ENCODE peak calls at places on chromosomes 4 and X, in six cellular contexts. One of them, this sample, is unnamed.
A peak's percentile ranks its signal among the peaks of the same experiment; 100 is the strongest.

GRCh38 chr4:54840992-54841768 is 183.4 kb downstream of the KIT start:
- DNase-seq in H1: no peak
- DNase-seq in GM12878: no peak
- DNase-seq in K562: no peak
- DNase-seq in GM12891: no peak
- DNase-seq in HepG2: no peak
- DNase-seq in this sample: no peak

GRCh38 chrX:47637546-47638195 is 7.9 kb upstream of the CFP start:
- DNase-seq in H1: no peak
- DNase-seq in GM12878: no peak
- DNase-seq in K562: peak; percentile 30
- DNase-seq in GM12891: peak; percentile 69
- DNase-seq in HepG2: no peak
- DNase-seq in this sample: no peak

GRCh38 chr4:184428787-184429186 is 45.6 kb downstream of the IRF2 start:
- DNase-seq in H1: no peak
- DNase-seq in GM12878: no peak
- DNase-seq in K562: no peak
- DNase-seq in GM12891: no peak
- DNase-seq in HepG2: no peak
- DNase-seq in this sample: no peak

GRCh38 chr4:175531405-175532091 is 280.5 kb downstream of the GPM6A start:
- DNase-seq in H1: no peak
- DNase-seq in GM12878: no peak
- DNase-seq in K562: no peak
- DNase-seq in GM12891: no peak
- DNase-seq in HepG2: no peak
- DNase-seq in this sample: no peak

GRCh38 chr4:39151120-39151713 is 31.1 kb upstream of the WDR19 start:
- DNase-seq in H1: no peak
- DNase-seq in GM12878: no peak
- DNase-seq in K562: no peak
- DNase-seq in GM12891: no peak
- DNase-seq in HepG2: no peak
- DNase-seq in this sample: no peak

GRCh38 chr4:175253184-175253902 is 335.2 kb downstream of the ADAM29 start:
- DNase-seq in H1: no peak
- DNase-seq in GM12878: no peak
- DNase-seq in K562: no peak
- DNase-seq in GM12891: no peak
- DNase-seq in HepG2: no peak
- DNase-seq in this sample: no peak

GRCh38 chrX:22246620-22247019 is 26.1 kb upstream of the CBLL2 start:
- DNase-seq in H1: no peak
- DNase-seq in GM12878: no peak
- DNase-seq in K562: no peak
- DNase-seq in GM12891: no peak
- DNase-seq in HepG2: no peak
- DNase-seq in this sample: no peak

GRCh38 chr4:24630937-24631336 is 46.6 kb upstream of the DHX15 start:
- DNase-seq in H1: no peak
- DNase-seq in GM12878: no peak
- DNase-seq in K562: no peak
- DNase-seq in GM12891: no peak
- DNase-seq in HepG2: peak; percentile 14
- DNase-seq in this sample: no peak

GRCh38 chr4:107094332-107094731 is 58.2 kb upstream of the DKK2 start:
- DNase-seq in H1: no peak
- DNase-seq in GM12878: no peak
- DNase-seq in K562: no peak
- DNase-seq in GM12891: no peak
- DNase-seq in HepG2: peak; percentile 1
- DNase-seq in this sample: no peak

GRCh38 chr4:26256016-26256415 is 64.8 kb upstream of the RBPJ start:
- DNase-seq in H1: no peak
- DNase-seq in GM12878: no peak
- DNase-seq in K562: no peak
- DNase-seq in GM12891: no peak
- DNase-seq in HepG2: no peak
- DNase-seq in this sample: no peak

GRCh38 chr4:136412708-136413107 is 1119.6 kb downstream of the PCDH18 start:
- DNase-seq in H1: no peak
- DNase-seq in GM12878: no peak
- DNase-seq in K562: no peak
- DNase-seq in GM12891: no peak
- DNase-seq in HepG2: no peak
- DNase-seq in this sample: no peak

GRCh38 chr4:27154706-27155105 is 294.1 kb downstream of the STIM2 start:
- DNase-seq in H1: no peak
- DNase-seq in GM12878: no peak
- DNase-seq in K562: no peak
- DNase-seq in GM12891: no peak
- DNase-seq in HepG2: no peak
- DNase-seq in this sample: no peak

GRCh38 chrX:63513825-63514574 is 162.9 kb upstream of the SPIN4 start:
- DNase-seq in H1: no peak
- DNase-seq in GM12878: no peak
- DNase-seq in K562: no peak
- DNase-seq in GM12891: no peak
- DNase-seq in HepG2: no peak
- DNase-seq in this sample: no peak

GRCh38 chr4:184419976-184420375 is 54.4 kb downstream of the IRF2 start:
- DNase-seq in H1: no peak
- DNase-seq in GM12878: no peak
- DNase-seq in K562: no peak
- DNase-seq in GM12891: no peak
- DNase-seq in HepG2: no peak
- DNase-seq in this sample: no peak

GRCh38 chr4:84366111-84366510 is 133.0 kb downstream of the NKX6-1 start:
- DNase-seq in H1: no peak
- DNase-seq in GM12878: no peak
- DNase-seq in K562: no peak
- DNase-seq in GM12891: no peak
- DNase-seq in HepG2: no peak
- DNase-seq in this sample: no peak

GRCh38 chrX:148661035-148661434 is 160.6 kb downstream of the AFF2 start:
- DNase-seq in H1: no peak
- DNase-seq in GM12878: no peak
- DNase-seq in K562: no peak
- DNase-seq in GM12891: no peak
- DNase-seq in HepG2: no peak
- DNase-seq in this sample: no peak

GRCh38 chrX:73979551-73980131 is 324.3 kb upstream of the ZCCHC13 start:
- DNase-seq in H1: no peak
- DNase-seq in GM12878: no peak
- DNase-seq in K562: no peak
- DNase-seq in GM12891: no peak
- DNase-seq in HepG2: no peak
- DNase-seq in this sample: no peak

GRCh38 chr4:169663894-169664293 is 43.5 kb downstream of the CLCN3 start:
- DNase-seq in H1: no peak
- DNase-seq in GM12878: no peak
- DNase-seq in K562: no peak
- DNase-seq in GM12891: no peak
- DNase-seq in HepG2: peak; percentile 22
- DNase-seq in this sample: no peak

GRCh38 chrX:53284684-53285447 is 3.5 kb upstream of the IQSEC2 start:
- DNase-seq in H1: peak; percentile 21
- DNase-seq in GM12878: peak; percentile 8
- DNase-seq in K562: peak; percentile 67
- DNase-seq in GM12891: peak; percentile 27
- DNase-seq in HepG2: peak; percentile 16
- DNase-seq in this sample: peak; percentile 53

GRCh38 chr4:54107951-54108740 is 8.2 kb downstream of the GSX2 start:
- DNase-seq in H1: no peak
- DNase-seq in GM12878: no peak
- DNase-seq in K562: no peak
- DNase-seq in GM12891: no peak
- DNase-seq in HepG2: no peak
- DNase-seq in this sample: no peak

GRCh38 chr4:40656221-40656863 is 26.7 kb upstream of the RBM47 start:
- DNase-seq in H1: no peak
- DNase-seq in GM12878: peak; percentile 91
- DNase-seq in K562: no peak
- DNase-seq in GM12891: no peak
- DNase-seq in HepG2: no peak
- DNase-seq in this sample: no peak

GRCh38 chrX:39961441-39961840 is 136.3 kb downstream of the BCOR start:
- DNase-seq in H1: no peak
- DNase-seq in GM12878: no peak
- DNase-seq in K562: no peak
- DNase-seq in GM12891: no peak
- DNase-seq in HepG2: no peak
- DNase-seq in this sample: no peak

GRCh38 chrX:42246814-42247213 is 323.5 kb upstream of the CASK start:
- DNase-seq in H1: no peak
- DNase-seq in GM12878: no peak
- DNase-seq in K562: no peak
- DNase-seq in GM12891: no peak
- DNase-seq in HepG2: peak; percentile 11
- DNase-seq in this sample: no peak

GRCh38 chrX:132564026-132564425 is 75.2 kb upstream of the MBNL3 start:
- DNase-seq in H1: no peak
- DNase-seq in GM12878: no peak
- DNase-seq in K562: no peak
- DNase-seq in GM12891: no peak
- DNase-seq in HepG2: no peak
- DNase-seq in this sample: no peak

GRCh38 chr4:189002475-189002874 is 863.2 kb downstream of the TRIML1 start:
- DNase-seq in H1: no peak
- DNase-seq in GM12878: no peak
- DNase-seq in K562: no peak
- DNase-seq in GM12891: no peak
- DNase-seq in HepG2: no peak
- DNase-seq in this sample: no peak

GRCh38 chrX:10106801-10107200 is 50.0 kb upstream of the CLCN4 start:
- DNase-seq in H1: no peak
- DNase-seq in GM12878: no peak
- DNase-seq in K562: no peak
- DNase-seq in GM12891: no peak
- DNase-seq in HepG2: no peak
- DNase-seq in this sample: no peak

GRCh38 chr4:124455671-124456070 is 256.9 kb downstream of the ANKRD50 start:
- DNase-seq in H1: no peak
- DNase-seq in GM12878: no peak
- DNase-seq in K562: no peak
- DNase-seq in GM12891: no peak
- DNase-seq in HepG2: no peak
- DNase-seq in this sample: no peak

GRCh38 chrX:15114865-15115566 is 154.9 kb downstream of the ASB9 start:
- DNase-seq in H1: peak; percentile 13
- DNase-seq in GM12878: no peak
- DNase-seq in K562: no peak
- DNase-seq in GM12891: no peak
- DNase-seq in HepG2: no peak
- DNase-seq in this sample: no peak

GRCh38 chr4:27702710-27703431 is 842.2 kb downstream of the STIM2 start:
- DNase-seq in H1: no peak
- DNase-seq in GM12878: no peak
- DNase-seq in K562: no peak
- DNase-seq in GM12891: no peak
- DNase-seq in HepG2: peak; percentile 6
- DNase-seq in this sample: no peak

GRCh38 chr4:13872145-13872544 is 244.6 kb upstream of the BOD1L1 start:
- DNase-seq in H1: no peak
- DNase-seq in GM12878: no peak
- DNase-seq in K562: no peak
- DNase-seq in GM12891: no peak
- DNase-seq in HepG2: no peak
- DNase-seq in this sample: no peak

GRCh38 chrX:133953785-133954355 is 31.5 kb downstream of the GPC3 start:
- DNase-seq in H1: no peak
- DNase-seq in GM12878: no peak
- DNase-seq in K562: no peak
- DNase-seq in GM12891: no peak
- DNase-seq in HepG2: no peak
- DNase-seq in this sample: no peak

GRCh38 chrX:119970574-119970973 is 27.0 kb upstream of the NKAP start:
- DNase-seq in H1: no peak
- DNase-seq in GM12878: no peak
- DNase-seq in K562: no peak
- DNase-seq in GM12891: no peak
- DNase-seq in HepG2: no peak
- DNase-seq in this sample: no peak

GRCh38 chrX:119971184-119971583 is 27.6 kb upstream of the NKAP start:
- DNase-seq in H1: no peak
- DNase-seq in GM12878: no peak
- DNase-seq in K562: no peak
- DNase-seq in GM12891: no peak
- DNase-seq in HepG2: no peak
- DNase-seq in this sample: no peak
- TF ChIP-seq POLR2A in H1: no peak
- TF ChIP-seq POLR2A in GM12878: no peak
- TF ChIP-seq POLR2A in K562: no peak
- TF ChIP-seq POLR2A in GM12891: no peak
- TF ChIP-seq POLR2A in HepG2: no peak
- TF ChIP-seq POLR2A in this sample: no peak

GRCh38 chr4:178293601-178294000 is 851.4 kb upstream of the AGA start:
- DNase-seq in H1: no peak
- DNase-seq in GM12878: no peak
- DNase-seq in K562: no peak
- DNase-seq in GM12891: no peak
- DNase-seq in HepG2: no peak
- DNase-seq in this sample: no peak
- TF ChIP-seq POLR2AphosphoS5 in H1: no peak
- TF ChIP-seq POLR2AphosphoS5 in GM12878: no peak
- TF ChIP-seq POLR2AphosphoS5 in K562: no peak
- TF ChIP-seq POLR2AphosphoS5 in GM12891: no peak
- TF ChIP-seq POLR2AphosphoS5 in HepG2: no peak
- TF ChIP-seq POLR2AphosphoS5 in this sample: no peak

GRCh38 chr4:58514299-58514698 is 1404.1 kb upstream of the IGFBP7 start:
- DNase-seq in H1: no peak
- DNase-seq in GM12878: no peak
- DNase-seq in K562: no peak
- DNase-seq in GM12891: no peak
- DNase-seq in HepG2: no peak
- DNase-seq in this sample: no peak
- TF ChIP-seq TAF1 in H1: no peak
- TF ChIP-seq TAF1 in GM12878: no peak
- TF ChIP-seq TAF1 in K562: no peak
- TF ChIP-seq TAF1 in GM12891: no peak
- TF ChIP-seq TAF1 in HepG2: no peak
- TF ChIP-seq TAF1 in this sample: no peak

DNA sequence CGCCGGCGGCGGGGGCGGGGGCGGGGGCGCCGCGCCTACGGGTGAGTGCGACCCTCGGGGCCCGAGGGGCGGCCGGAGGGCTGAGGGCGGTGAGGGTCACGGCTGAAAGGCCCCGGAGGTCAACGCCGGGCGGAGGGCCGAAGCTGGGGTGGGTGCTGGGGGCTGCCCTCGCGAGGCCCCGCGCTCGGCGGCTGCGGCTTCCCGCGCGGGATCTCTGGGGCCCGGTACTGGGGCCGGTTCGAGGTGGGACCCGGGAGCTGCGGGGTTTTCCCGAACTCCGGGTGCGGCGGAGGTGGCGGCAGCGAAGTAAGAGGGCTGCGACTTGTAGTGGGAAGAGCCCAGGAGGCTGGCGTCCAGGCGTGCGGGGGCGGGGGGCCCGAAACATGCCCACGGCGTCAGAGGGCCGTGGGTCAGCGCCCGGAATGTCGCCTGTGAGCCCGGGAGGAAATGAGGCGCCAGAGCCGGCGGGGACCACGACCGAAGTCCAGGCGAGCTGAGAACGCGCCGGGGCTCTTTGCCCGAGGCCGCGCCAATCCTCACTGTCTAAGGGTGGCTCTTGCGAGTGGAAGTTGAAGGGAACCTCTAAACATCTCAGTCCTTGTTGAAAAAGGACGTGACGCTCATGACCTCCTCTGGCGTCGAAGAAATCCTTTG is 407 bp downstream of the IL13RA1 start:
- DNase-seq in H1: no peak
- DNase-seq in GM12878: no peak
- DNase-seq in K562: no peak
- DNase-seq in GM12891: no peak
- DNase-seq in HepG2: peak; percentile 10
- DNase-seq in this sample: no peak
- TF ChIP-seq POLR2A in H1: no peak
- TF ChIP-seq POLR2A in GM12878: no peak
- TF ChIP-seq POLR2A in K562: no peak
- TF ChIP-seq POLR2A in GM12891: no peak
- TF ChIP-seq POLR2A in HepG2: peak; percentile 11
- TF ChIP-seq POLR2A in this sample: no peak